ENCODE peak calls at places on chromosome 4, in seven cellular contexts. K is AG10803; G is heart right ventricle; D is CD4-positive, alpha-beta T cell; T is foreskin fibroblast; M is IMR-90; P is astrocyte of the spinal cord. S is an unnamed sample.

GRCh38 chr4:158965208-158965607 is 137.7 kb upstream of the RAPGEF2 start:
- DNase-seq in T (peak; percentile 16), D (no peak), M (no peak), K (no peak), G (no peak), P (no peak), S (no peak)

GRCh38 chr4:139898293-139898692 is 232.7 kb downstream of the MGST2 start:
- DNase-seq in G (no peak), M (no peak), T (no peak), P (no peak), D (no peak), K (no peak), S (no peak)

GRCh38 chr4:181952478-181952877 is 290.7 kb upstream of the TENM3 start:
- DNase-seq in K (peak; percentile 89), D (no peak), G (no peak), T (peak; percentile 87), P (peak; percentile 92), M (peak; percentile 96), S (peak; percentile 83)

GRCh38 chr4:2083116-2083825 is 24.1 kb downstream of the NAT8L start:
- DNase-seq in M (no peak), P (no peak), T (no peak), D (no peak), G (no peak), K (no peak), S (no peak)

GRCh38 chr4:30828290-30828926 is 108.2 kb downstream of the PCDH7 start:
- DNase-seq in G (no peak), M (peak; percentile 18), P (peak; percentile 67), D (no peak), T (no peak), K (peak; percentile 16), S (no peak)

GRCh38 chr4:54359919-54360650 is 131.0 kb downstream of the PDGFRA start:
- DNase-seq in T (no peak), P (no peak), K (no peak), D (no peak), M (no peak), G (no peak), S (no peak)

GRCh38 chr4:18213576-18214198 is 192.1 kb upstream of the LCORL start:
- DNase-seq in P (no peak), K (no peak), T (no peak), D (no peak), G (no peak), M (no peak), S (no peak)

GRCh38 chr4:1851575-1852415 is 4.2 kb downstream of the LETM1 start:
- DNase-seq in D (no peak), T (peak; percentile 28), K (peak; percentile 18), P (no peak), G (peak; percentile 62), M (no peak), S (no peak)

GRCh38 chr4:151644625-151645024 is 116.2 kb downstream of the GATB start:
- DNase-seq in M (no peak), G (no peak), K (no peak), D (no peak), T (no peak), P (no peak), S (no peak)

GRCh38 chr4:4329496-4329895 is 39.4 kb downstream of the ZBTB49 start:
- DNase-seq in G (no peak), M (no peak), P (no peak), K (no peak), D (no peak), T (no peak), S (no peak)

GRCh38 chr4:8274772-8275241 is 5.3 kb downstream of the HTRA3 start:
- DNase-seq in G (peak; percentile 89), D (no peak), M (peak; percentile 93), P (peak; percentile 93), T (peak; percentile 99), K (peak; percentile 96), S (peak; percentile 97)

GRCh38 chr4:153466637-153467153 is 535 bp downstream of the TMEM131L start:
- DNase-seq in M (no peak), T (no peak), D (no peak), P (no peak), G (peak; percentile 31), K (no peak), S (no peak)

GRCh38 chr4:95049838-95050237 is 292.1 kb downstream of the BMPR1B start:
- DNase-seq in T (no peak), G (no peak), K (peak; percentile 26), D (no peak), M (peak; percentile 10), P (peak; percentile 63), S (peak; percentile 64)

GRCh38 chr4:3302786-3303444 is 10.1 kb downstream of the RGS12 start:
- DNase-seq in M (no peak), T (no peak), K (no peak), P (no peak), D (no peak), G (no peak), S (no peak)

GRCh38 chr4:45120163-45120562 is 393.8 kb upstream of the GNPDA2 start:
- DNase-seq in D (no peak), G (no peak), T (no peak), M (no peak), P (no peak), K (no peak), S (no peak)

GRCh38 chr4:105797225-105797624 is 88.6 kb downstream of the GSTCD start:
- DNase-seq in T (no peak), G (no peak), M (peak; percentile 28), K (no peak), P (no peak), D (no peak), S (no peak)

GRCh38 chr4:145299380-145300076 is 119.1 kb upstream of the OTUD4 start:
- DNase-seq in T (peak; percentile 92), G (no peak), P (peak; percentile 78), D (no peak), M (peak; percentile 75), K (peak; percentile 85), S (peak; percentile 46)

GRCh38 chr4:174230680-174231079 is 52.8 kb downstream of the FBXO8 start:
- DNase-seq in G (no peak), P (no peak), M (no peak), D (no peak), K (no peak), T (no peak), S (no peak)

GRCh38 chr4:139556735-139557505 is 901 bp upstream of the SETD7 start:
- DNase-seq in M (no peak), P (peak; percentile 33), T (peak; percentile 53), G (peak; percentile 51), K (no peak), D (peak; percentile 44), S (no peak)

GRCh38 chr4:139099366-139099982 is 77.5 kb downstream of the ELF2 start:
- DNase-seq in G (peak; percentile 19), K (peak; percentile 81), D (peak; percentile 50), M (peak; percentile 86), T (peak; percentile 90), P (peak; percentile 77), S (peak; percentile 90)

GRCh38 chr4:78645853-78646757 is 94.5 kb downstream of the ANXA3 start:
- DNase-seq in K (peak; percentile 97), D (no peak), T (peak; percentile 96), M (peak; percentile 96), P (peak; percentile 94), G (peak; percentile 44), S (peak; percentile 98)

GRCh38 chr4:177051473-177052060 is 258.1 kb upstream of the NEIL3 start:
- DNase-seq in G (no peak), M (peak; percentile 9), P (peak; percentile 13), K (no peak), D (no peak), T (peak; percentile 35), S (peak; percentile 23)
- TF ChIP-seq CTCF in G (no peak), M (peak; percentile 35), P (peak; percentile 19), K (peak; percentile 29), D (no peak), T (peak; percentile 23), S (peak; percentile 38)

DNA sequence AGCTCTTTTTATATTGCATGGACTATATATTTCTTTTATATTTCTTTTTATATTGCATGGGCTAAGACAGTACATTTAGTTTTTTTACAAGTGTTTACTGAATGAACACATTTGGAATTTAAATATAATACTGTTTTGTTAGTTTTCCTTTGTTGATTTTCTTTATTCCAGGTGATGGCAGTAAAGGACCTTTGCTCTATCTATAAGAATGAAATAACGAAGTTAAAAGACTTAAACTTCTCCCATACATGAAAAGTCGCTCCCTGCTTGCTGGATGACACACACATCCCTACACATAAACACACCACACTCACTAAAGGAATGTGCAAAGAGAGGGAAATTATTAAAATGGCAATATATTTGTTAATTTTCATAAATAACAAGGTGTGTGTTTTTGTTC is 102.5 kb upstream of the ANXA10 start:
- DNase-seq in P (no peak), T (peak; percentile 8), G (no peak), M (no peak), D (no peak), K (no peak), S (peak; percentile 56)
- TF ChIP-seq CTCF in P (no peak), T (no peak), G (no peak), M (no peak), D (no peak), K (no peak), S (peak; percentile 23)

DNA sequence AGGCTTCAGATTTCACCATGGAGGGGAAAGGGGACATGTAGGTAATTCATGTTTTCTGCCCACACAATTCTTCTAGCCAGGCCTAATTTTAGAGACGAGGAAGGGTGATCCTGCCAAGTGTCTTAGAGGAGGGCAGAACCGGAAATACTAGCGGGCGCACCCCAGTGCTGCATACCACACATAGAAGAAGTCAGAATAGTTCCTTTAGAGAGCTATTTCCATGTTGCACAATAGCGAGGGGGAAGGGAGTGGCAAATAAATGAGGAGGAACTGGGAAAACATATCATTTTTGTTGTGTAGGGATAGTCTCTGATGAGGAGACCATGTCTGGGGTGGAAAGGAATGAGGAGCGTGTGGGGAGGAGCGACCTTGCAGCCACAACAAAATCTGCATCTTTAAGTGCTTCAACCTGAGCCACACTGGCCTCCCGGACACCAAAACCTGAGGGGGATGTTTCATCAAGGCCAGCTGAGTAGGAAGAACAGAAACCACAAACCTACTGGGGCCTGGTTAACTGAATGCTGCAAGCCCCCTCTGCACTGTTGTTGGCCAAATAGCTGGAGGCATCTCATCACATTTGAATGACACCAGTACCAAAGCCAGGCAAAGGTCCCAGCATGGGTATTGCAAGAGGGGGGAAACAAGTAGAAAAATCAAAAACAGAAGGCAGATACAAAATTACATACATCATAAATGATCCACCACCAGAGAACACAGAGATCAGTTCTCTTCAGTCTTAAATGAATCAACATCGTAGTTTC is 26.7 kb upstream of the C1QTNF7 start:
- DNase-seq in G (peak; percentile 45), P (peak; percentile 65), D (no peak), M (peak; percentile 65), T (peak; percentile 92), K (peak; percentile 96), S (peak; percentile 72)
- TF ChIP-seq CTCF in G (no peak), P (no peak), D (no peak), M (no peak), T (no peak), K (peak; percentile 13), S (no peak)

GRCh38 chr4:34721835-34722234 is 1522.5 kb downstream of the ARAP2 start:
- DNase-seq in P (no peak), K (no peak), T (no peak), M (no peak), D (no peak), G (no peak), S (no peak)

GRCh38 chr4:34723606-34724005 is 1520.7 kb downstream of the ARAP2 start:
- DNase-seq in T (peak; percentile 63), K (no peak), D (no peak), P (no peak), G (no peak), M (no peak), S (no peak)

DNA sequence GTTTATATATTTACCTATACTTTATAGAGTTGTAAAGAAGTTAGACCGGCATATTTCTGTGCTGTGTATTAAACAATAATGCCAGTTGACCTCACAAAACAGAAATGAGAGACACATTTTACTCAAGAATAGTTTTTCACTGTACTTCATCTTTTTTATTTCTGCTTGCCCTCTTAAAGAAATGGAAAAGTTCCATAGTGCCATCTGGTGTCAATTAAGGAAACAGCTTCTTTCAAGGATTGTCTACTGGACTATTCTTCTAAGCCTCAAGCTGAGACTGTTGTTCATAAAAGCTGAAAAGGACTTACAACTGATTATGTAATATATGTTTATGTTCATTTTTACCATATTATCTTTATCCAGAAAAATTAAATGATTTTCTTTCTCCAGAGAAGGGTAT is 1523.8 kb downstream of the ARAP2 start:
- DNase-seq in D (no peak), K (peak; percentile 52), T (peak; percentile 76), P (peak; percentile 68), M (peak; percentile 24), G (no peak), S (peak; percentile 43)
- TF ChIP-seq CTCF in D (no peak), K (peak; percentile 47), T (peak; percentile 27), P (peak; percentile 54), M (peak; percentile 50), G (no peak), S (peak; percentile 12)

S was measured in fibroblast of the aortic adventitia.